ENCODE peak calls at places on chromosome 18, in seven cellular contexts. One of them, this sample, is unnamed.

GRCh38 chr18:59864446-59864764 is 35.4 kb upstream of the PMAIP1 start:
- DNase-seq in uterus: no peak
- DNase-seq in NT2/D1: no peak
- DNase-seq in psoas muscle: no peak
- DNase-seq in left lung: no peak
- DNase-seq in aorta: no peak
- DNase-seq in AG04450: no peak
- DNase-seq in this sample: no peak

GRCh38 chr18:23114171-23114881 is 21.0 kb upstream of the CABLES1 start:
- DNase-seq in uterus: no peak
- DNase-seq in NT2/D1: no peak
- DNase-seq in psoas muscle: no peak
- DNase-seq in left lung: no peak
- DNase-seq in aorta: no peak
- DNase-seq in AG04450: no peak
- DNase-seq in this sample: peak; percentile 49

GRCh38 chr18:6747646-6748045 is 18.1 kb downstream of the ARHGAP28 start:
- DNase-seq in uterus: no peak
- DNase-seq in NT2/D1: no peak
- DNase-seq in psoas muscle: no peak
- DNase-seq in left lung: no peak
- DNase-seq in aorta: no peak
- DNase-seq in AG04450: peak; percentile 79
- DNase-seq in this sample: no peak

GRCh38 chr18:26493021-26493420 is 55.3 kb downstream of the KCTD1 start:
- DNase-seq in uterus: no peak
- DNase-seq in NT2/D1: no peak
- DNase-seq in psoas muscle: no peak
- DNase-seq in left lung: no peak
- DNase-seq in aorta: no peak
- DNase-seq in AG04450: no peak
- DNase-seq in this sample: no peak

GRCh38 chr18:21742323-21742687 is 1.7 kb downstream of the MIB1 start:
- DNase-seq in uterus: no peak
- DNase-seq in NT2/D1: no peak
- DNase-seq in psoas muscle: no peak
- DNase-seq in left lung: no peak
- DNase-seq in aorta: no peak
- DNase-seq in AG04450: no peak
- DNase-seq in this sample: no peak

GRCh38 chr18:13800505-13801259 is 23.3 kb upstream of the MC5R start:
- DNase-seq in uterus: no peak
- DNase-seq in NT2/D1: no peak
- DNase-seq in psoas muscle: peak; percentile 60
- DNase-seq in left lung: peak; percentile 73
- DNase-seq in aorta: peak; percentile 87
- DNase-seq in AG04450: no peak
- DNase-seq in this sample: no peak

GRCh38 chr18:63457987-63458386 is 18.8 kb upstream of the SERPINB5 start:
- DNase-seq in uterus: no peak
- DNase-seq in NT2/D1: no peak
- DNase-seq in psoas muscle: no peak
- DNase-seq in left lung: no peak
- DNase-seq in aorta: no peak
- DNase-seq in AG04450: no peak
- DNase-seq in this sample: no peak

GRCh38 chr18:58788971-58789797 is 75.5 kb upstream of the ZNF532 start:
- DNase-seq in uterus: peak; percentile 46
- DNase-seq in NT2/D1: no peak
- DNase-seq in psoas muscle: peak; percentile 28
- DNase-seq in left lung: no peak
- DNase-seq in aorta: no peak
- DNase-seq in AG04450: no peak
- DNase-seq in this sample: no peak

GRCh38 chr18:5415035-5415434 is 119.5 kb upstream of the ZBTB14 start:
- DNase-seq in uterus: no peak
- DNase-seq in NT2/D1: no peak
- DNase-seq in psoas muscle: no peak
- DNase-seq in left lung: no peak
- DNase-seq in aorta: no peak
- DNase-seq in AG04450: no peak
- DNase-seq in this sample: no peak

GRCh38 chr18:9743200-9744016 is 35.3 kb downstream of the RAB31 start:
- DNase-seq in uterus: peak; percentile 47
- DNase-seq in NT2/D1: peak; percentile 32
- DNase-seq in psoas muscle: peak; percentile 39
- DNase-seq in left lung: no peak
- DNase-seq in aorta: peak; percentile 80
- DNase-seq in AG04450: peak; percentile 74
- DNase-seq in this sample: no peak

GRCh38 chr18:3726241-3726951 is 276.4 kb downstream of the TGIF1 start:
- DNase-seq in uterus: no peak
- DNase-seq in NT2/D1: no peak
- DNase-seq in psoas muscle: no peak
- DNase-seq in left lung: no peak
- DNase-seq in aorta: no peak
- DNase-seq in AG04450: no peak
- DNase-seq in this sample: no peak

GRCh38 chr18:61284039-61284438 is 49.2 kb upstream of the CDH20 start:
- DNase-seq in uterus: no peak
- DNase-seq in NT2/D1: no peak
- DNase-seq in psoas muscle: no peak
- DNase-seq in left lung: no peak
- DNase-seq in aorta: no peak
- DNase-seq in AG04450: no peak
- DNase-seq in this sample: no peak

GRCh38 chr18:55287146-55287806 is 300.7 kb downstream of the TCF4 start:
- DNase-seq in uterus: no peak
- DNase-seq in NT2/D1: no peak
- DNase-seq in psoas muscle: no peak
- DNase-seq in left lung: no peak
- DNase-seq in aorta: no peak
- DNase-seq in AG04450: no peak
- DNase-seq in this sample: no peak

GRCh38 chr18:74803769-74804168 is 206.1 kb downstream of the ZNF407 start:
- DNase-seq in uterus: no peak
- DNase-seq in NT2/D1: no peak
- DNase-seq in psoas muscle: no peak
- DNase-seq in left lung: no peak
- DNase-seq in aorta: no peak
- DNase-seq in AG04450: no peak
- DNase-seq in this sample: no peak

GRCh38 chr18:3995476-3996102 is 459.5 kb downstream of the DLGAP1 start:
- DNase-seq in uterus: peak; percentile 46
- DNase-seq in NT2/D1: peak; percentile 63
- DNase-seq in psoas muscle: no peak
- DNase-seq in left lung: no peak
- DNase-seq in aorta: no peak
- DNase-seq in AG04450: peak; percentile 54
- DNase-seq in this sample: no peak

GRCh38 chr18:80042785-80043184 is 8.6 kb downstream of the RBFA start:
- DNase-seq in uterus: no peak
- DNase-seq in NT2/D1: no peak
- DNase-seq in psoas muscle: no peak
- DNase-seq in left lung: no peak
- DNase-seq in aorta: no peak
- DNase-seq in AG04450: no peak
- DNase-seq in this sample: no peak

GRCh38 chr18:46452820-46453219 is 204.2 kb downstream of the LOXHD1 start:
- DNase-seq in uterus: no peak
- DNase-seq in NT2/D1: no peak
- DNase-seq in psoas muscle: no peak
- DNase-seq in left lung: no peak
- DNase-seq in aorta: no peak
- DNase-seq in AG04450: no peak
- DNase-seq in this sample: no peak

GRCh38 chr18:78979682-78980278 is at the start of gene SALL3:
- DNase-seq in uterus: no peak
- DNase-seq in NT2/D1: no peak
- DNase-seq in psoas muscle: no peak
- DNase-seq in left lung: no peak
- DNase-seq in aorta: no peak
- DNase-seq in AG04450: no peak
- DNase-seq in this sample: no peak
- H3K9me3 ChIP-seq in uterus: no peaks in the 10 kb centered on the region
- H3K9me3 ChIP-seq in NT2/D1: no peaks in the 10 kb centered on the region
- H3K9me3 ChIP-seq in psoas muscle: no peaks in the 10 kb centered on the region
- H3K9me3 ChIP-seq in left lung: no peaks in the 10 kb centered on the region
- H3K9me3 ChIP-seq in aorta: no peaks in the 10 kb centered on the region
- H3K9me3 ChIP-seq in AG04450: peaks cover 4% of the 10 kb centered on the region
- H3K9me3 ChIP-seq in this sample: no peaks in the 10 kb centered on the region

DNA sequence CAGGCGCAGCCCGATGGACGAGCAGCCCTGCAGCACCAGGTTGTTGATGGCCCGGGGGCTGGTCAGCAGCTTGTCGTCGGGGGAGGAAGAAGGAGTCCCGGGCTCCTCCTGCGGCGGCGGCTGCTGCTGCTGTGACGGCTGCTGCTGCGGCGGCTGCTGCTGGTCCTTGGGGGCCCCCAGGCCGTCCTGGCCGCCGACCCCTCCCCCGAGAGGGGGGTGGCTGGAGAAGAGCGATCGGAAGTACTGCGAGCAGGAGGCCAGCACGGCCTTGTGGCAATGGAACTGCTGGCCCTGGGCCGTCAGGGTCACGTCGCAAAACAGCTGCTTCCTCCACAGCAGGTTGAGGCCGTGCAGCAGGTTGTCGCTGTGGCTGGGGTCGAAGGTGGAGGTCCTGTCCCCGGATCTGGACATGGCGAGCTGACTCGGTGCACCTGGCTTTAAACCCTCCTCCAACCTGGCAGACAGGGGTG is 2.6 kb downstream of the KLHL14 start:
- DNase-seq in uterus: peak; percentile 19
- DNase-seq in NT2/D1: no peak
- DNase-seq in psoas muscle: no peak
- DNase-seq in left lung: no peak
- DNase-seq in aorta: no peak
- DNase-seq in AG04450: no peak
- DNase-seq in this sample: no peak
- H3K4me3 ChIP-seq in uterus: no peak overlapping the region
- H3K4me3 ChIP-seq in NT2/D1: peak overlapping the region; percentile 58
- H3K4me3 ChIP-seq in psoas muscle: peak overlapping the region; percentile 60
- H3K4me3 ChIP-seq in left lung: no peak overlapping the region
- H3K4me3 ChIP-seq in aorta: no peak overlapping the region
- H3K4me3 ChIP-seq in AG04450: no peak overlapping the region
- H3K4me3 ChIP-seq in this sample: peak overlapping the region; percentile 50

DNA sequence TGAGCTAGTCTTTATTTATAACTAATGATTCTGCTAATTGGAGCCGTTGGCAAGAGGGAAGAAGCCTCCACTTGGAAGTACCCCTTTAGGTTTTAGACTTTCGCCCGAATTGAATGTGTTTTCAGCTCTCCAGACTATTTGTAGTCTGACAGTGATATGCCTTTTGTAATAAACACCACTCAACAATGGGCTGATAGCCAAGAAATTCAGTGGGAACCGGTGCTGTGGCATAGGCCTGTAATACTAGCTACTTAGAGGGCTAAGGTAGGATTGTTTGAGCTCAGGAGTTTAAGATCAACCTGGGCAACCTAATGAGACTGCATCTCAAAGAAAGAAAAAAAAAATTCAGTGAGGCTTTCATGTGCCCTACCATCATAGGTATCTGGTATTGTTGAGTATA is 13.6 kb upstream of the ZSCAN30 start:
- DNase-seq in uterus: no peak
- DNase-seq in NT2/D1: no peak
- DNase-seq in psoas muscle: no peak
- DNase-seq in left lung: no peak
- DNase-seq in aorta: no peak
- DNase-seq in AG04450: no peak
- DNase-seq in this sample: no peak
- H3K9me3 ChIP-seq in uterus: peaks cover 55% of the 10 kb centered on the region
- H3K9me3 ChIP-seq in NT2/D1: peaks cover 87% of the 10 kb centered on the region
- H3K9me3 ChIP-seq in psoas muscle: peaks cover 83% of the 10 kb centered on the region
- H3K9me3 ChIP-seq in left lung: peaks cover 7% of the 10 kb centered on the region
- H3K9me3 ChIP-seq in aorta: peaks cover 11% of the 10 kb centered on the region
- H3K9me3 ChIP-seq in AG04450: peaks cover 42% of the 10 kb centered on the region
- H3K9me3 ChIP-seq in this sample: peaks cover 43% of the 10 kb centered on the region

DNA sequence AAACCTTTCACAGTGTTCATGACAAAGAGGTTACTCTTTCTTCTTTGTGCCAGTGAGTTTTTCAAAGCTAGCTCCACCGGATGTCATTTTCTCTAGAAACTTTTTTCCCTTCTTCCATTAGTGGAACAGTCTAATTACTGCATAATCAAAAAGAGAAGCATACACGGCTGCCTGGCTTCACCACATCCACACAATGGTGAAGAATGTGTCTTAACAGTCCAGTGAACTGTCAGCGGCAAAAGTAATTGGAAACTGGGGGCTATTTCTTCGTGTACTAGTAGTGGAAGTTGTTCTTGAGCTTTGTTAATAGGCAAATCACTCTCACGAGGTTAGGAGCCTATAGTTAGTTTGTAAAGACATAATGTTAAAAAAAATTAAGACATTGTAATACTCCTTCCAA is 32.9 kb upstream of the PIK3C3 start:
- DNase-seq in uterus: no peak
- DNase-seq in NT2/D1: no peak
- DNase-seq in psoas muscle: no peak
- DNase-seq in left lung: no peak
- DNase-seq in aorta: no peak
- DNase-seq in AG04450: no peak
- DNase-seq in this sample: no peak
- H3K4me3 ChIP-seq in uterus: no peak overlapping the region
- H3K4me3 ChIP-seq in NT2/D1: no peak overlapping the region
- H3K4me3 ChIP-seq in psoas muscle: no peak overlapping the region
- H3K4me3 ChIP-seq in left lung: no peak overlapping the region
- H3K4me3 ChIP-seq in aorta: no peak overlapping the region
- H3K4me3 ChIP-seq in AG04450: no peak overlapping the region
- H3K4me3 ChIP-seq in this sample: no peak overlapping the region

DNA sequence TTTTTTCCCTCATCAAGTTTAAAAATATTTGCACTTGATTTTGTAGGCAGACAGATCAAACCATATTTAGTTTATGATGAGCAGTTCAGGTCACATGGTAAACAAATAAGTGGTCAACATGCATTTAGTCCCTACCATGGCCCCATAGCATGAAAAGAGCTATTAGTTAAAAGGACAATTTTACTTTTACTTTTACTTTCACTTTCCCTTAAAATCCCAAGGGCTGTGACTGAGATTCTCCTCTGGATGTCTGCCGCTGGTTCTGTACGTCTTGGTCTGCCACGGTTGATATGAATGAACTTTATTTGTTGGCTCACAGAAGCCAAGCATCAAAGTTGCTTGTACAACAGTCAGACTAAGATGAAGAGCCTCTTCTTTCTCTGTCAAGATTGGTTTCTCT is 626.2 kb upstream of the CDH7 start:
- DNase-seq in uterus: no peak
- DNase-seq in NT2/D1: no peak
- DNase-seq in psoas muscle: no peak
- DNase-seq in left lung: no peak
- DNase-seq in aorta: no peak
- DNase-seq in AG04450: no peak
- DNase-seq in this sample: no peak
- H3K9me3 ChIP-seq in uterus: no peaks in the 10 kb centered on the region
- H3K9me3 ChIP-seq in NT2/D1: peaks cover 24% of the 10 kb centered on the region
- H3K9me3 ChIP-seq in psoas muscle: no peaks in the 10 kb centered on the region
- H3K9me3 ChIP-seq in left lung: no peaks in the 10 kb centered on the region
- H3K9me3 ChIP-seq in aorta: peaks cover 3% of the 10 kb centered on the region
- H3K9me3 ChIP-seq in AG04450: peaks cover 8% of the 10 kb centered on the region
- H3K9me3 ChIP-seq in this sample: peaks cover 6% of the 10 kb centered on the region

GRCh38 chr18:57629399-57629798 is 7.8 kb upstream of the NARS1 start:
- DNase-seq in uterus: no peak
- DNase-seq in NT2/D1: no peak
- DNase-seq in psoas muscle: no peak
- DNase-seq in left lung: no peak
- DNase-seq in aorta: no peak
- DNase-seq in AG04450: no peak
- DNase-seq in this sample: no peak
- H3K4me3 ChIP-seq in uterus: peak overlapping the region; percentile 59
- H3K4me3 ChIP-seq in NT2/D1: peak overlapping the region; percentile 46
- H3K4me3 ChIP-seq in psoas muscle: peak overlapping the region; percentile 77
- H3K4me3 ChIP-seq in left lung: peak overlapping the region; percentile 42
- H3K4me3 ChIP-seq in aorta: no peak overlapping the region
- H3K4me3 ChIP-seq in AG04450: no peak overlapping the region
- H3K4me3 ChIP-seq in this sample: peak overlapping the region; percentile 72

This sample was measured in suprapubic skin.